ENCODE peak calls at places on chromosomes 7 and 10, in nine cellular contexts. One of them, this sample, is unnamed.

GRCh38 chr7:7446616-7447015 is 89.1 kb downstream of the COL28A1 start:
- DNase-seq in T-helper 2 cell: no peak
- DNase-seq in neuronal stem cell: no peak
- DNase-seq in NCI-H460: no peak
- DNase-seq in fibroblast of lung: no peak
- DNase-seq in activated effector memory CD4-positive, alpha-beta T cell treated with anti-CD3 and anti-CD28 coated beads, Interleukin-2, amount 50 U/mL, for 16 hours: no peak
- DNase-seq in foreskin fibroblast: no peak
- DNase-seq in NCI-H345: no peak
- DNase-seq in psoas muscle: no peak
- DNase-seq in this sample: no peak

GRCh38 chr7:13017325-13017853 is 330.0 kb downstream of the ARL4A start:
- DNase-seq in neuronal stem cell: peak
- DNase-seq in T-helper 2 cell: no peak
- DNase-seq in psoas muscle: no peak
- DNase-seq in activated effector memory CD4-positive, alpha-beta T cell treated with anti-CD3 and anti-CD28 coated beads, Interleukin-2, amount 50 U/mL, for 16 hours: no peak
- DNase-seq in NCI-H460: peak
- DNase-seq in NCI-H345: no peak
- DNase-seq in foreskin fibroblast: peak
- DNase-seq in fibroblast of lung: peak
- DNase-seq in this sample: peak

GRCh38 chr7:77691892-77692491 is 4.3 kb upstream of the RSBN1L start:
- DNase-seq in neuronal stem cell: no peak
- DNase-seq in foreskin fibroblast: no peak
- DNase-seq in fibroblast of lung: no peak
- DNase-seq in T-helper 2 cell: no peak
- DNase-seq in psoas muscle: no peak
- DNase-seq in NCI-H460: no peak
- DNase-seq in activated effector memory CD4-positive, alpha-beta T cell treated with anti-CD3 and anti-CD28 coated beads, Interleukin-2, amount 50 U/mL, for 16 hours: no peak
- DNase-seq in NCI-H345: no peak
- DNase-seq in this sample: no peak

GRCh38 chr7:417625-417889 is 102.1 kb downstream of the PDGFA start:
- DNase-seq in foreskin fibroblast: no peak
- DNase-seq in neuronal stem cell: no peak
- DNase-seq in activated effector memory CD4-positive, alpha-beta T cell treated with anti-CD3 and anti-CD28 coated beads, Interleukin-2, amount 50 U/mL, for 16 hours: no peak
- DNase-seq in fibroblast of lung: no peak
- DNase-seq in psoas muscle: peak
- DNase-seq in NCI-H345: no peak
- DNase-seq in NCI-H460: no peak
- DNase-seq in T-helper 2 cell: no peak
- DNase-seq in this sample: no peak

GRCh38 chr7:80593869-80594587 is 44.4 kb upstream of the CD36 start:
- DNase-seq in psoas muscle: no peak
- DNase-seq in T-helper 2 cell: no peak
- DNase-seq in neuronal stem cell: no peak
- DNase-seq in fibroblast of lung: peak
- DNase-seq in activated effector memory CD4-positive, alpha-beta T cell treated with anti-CD3 and anti-CD28 coated beads, Interleukin-2, amount 50 U/mL, for 16 hours: no peak
- DNase-seq in foreskin fibroblast: no peak
- DNase-seq in NCI-H460: no peak
- DNase-seq in NCI-H345: no peak
- DNase-seq in this sample: no peak

GRCh38 chr10:116748041-116748440 is 5.7 kb upstream of the HSPA12A start:
- DNase-seq in T-helper 2 cell: no peak
- DNase-seq in psoas muscle: no peak
- DNase-seq in activated effector memory CD4-positive, alpha-beta T cell treated with anti-CD3 and anti-CD28 coated beads, Interleukin-2, amount 50 U/mL, for 16 hours: no peak
- DNase-seq in fibroblast of lung: peak
- DNase-seq in neuronal stem cell: no peak
- DNase-seq in NCI-H345: no peak
- DNase-seq in NCI-H460: no peak
- DNase-seq in foreskin fibroblast: peak
- DNase-seq in this sample: peak

GRCh38 chr10:116490028-116490662 is 55.6 kb upstream of the PNLIP start:
- DNase-seq in psoas muscle: no peak
- DNase-seq in fibroblast of lung: peak
- DNase-seq in NCI-H345: peak
- DNase-seq in NCI-H460: peak
- DNase-seq in T-helper 2 cell: no peak
- DNase-seq in neuronal stem cell: no peak
- DNase-seq in foreskin fibroblast: peak
- DNase-seq in activated effector memory CD4-positive, alpha-beta T cell treated with anti-CD3 and anti-CD28 coated beads, Interleukin-2, amount 50 U/mL, for 16 hours: no peak
- DNase-seq in this sample: no peak

GRCh38 chr7:130486963-130487324 is 4.9 kb upstream of the MEST start:
- DNase-seq in neuronal stem cell: no peak
- DNase-seq in fibroblast of lung: no peak
- DNase-seq in psoas muscle: no peak
- DNase-seq in foreskin fibroblast: no peak
- DNase-seq in NCI-H460: no peak
- DNase-seq in activated effector memory CD4-positive, alpha-beta T cell treated with anti-CD3 and anti-CD28 coated beads, Interleukin-2, amount 50 U/mL, for 16 hours: no peak
- DNase-seq in T-helper 2 cell: no peak
- DNase-seq in NCI-H345: peak
- DNase-seq in this sample: no peak

GRCh38 chr7:94452257-94452656 is 57.4 kb upstream of the CASD1 start:
- DNase-seq in T-helper 2 cell: no peak
- DNase-seq in psoas muscle: no peak
- DNase-seq in foreskin fibroblast: no peak
- DNase-seq in NCI-H345: peak
- DNase-seq in NCI-H460: no peak
- DNase-seq in activated effector memory CD4-positive, alpha-beta T cell treated with anti-CD3 and anti-CD28 coated beads, Interleukin-2, amount 50 U/mL, for 16 hours: no peak
- DNase-seq in fibroblast of lung: peak
- DNase-seq in neuronal stem cell: no peak
- DNase-seq in this sample: no peak

GRCh38 chr10:78460204-78460603 is 426.5 kb downstream of the RPS24 start:
- DNase-seq in T-helper 2 cell: no peak
- DNase-seq in activated effector memory CD4-positive, alpha-beta T cell treated with anti-CD3 and anti-CD28 coated beads, Interleukin-2, amount 50 U/mL, for 16 hours: no peak
- DNase-seq in NCI-H460: no peak
- DNase-seq in fibroblast of lung: no peak
- DNase-seq in NCI-H345: no peak
- DNase-seq in neuronal stem cell: no peak
- DNase-seq in psoas muscle: no peak
- DNase-seq in foreskin fibroblast: no peak
- DNase-seq in this sample: no peak

GRCh38 chr7:34091330-34091917 is 186.1 kb downstream of the BMPER start:
- DNase-seq in fibroblast of lung: peak
- DNase-seq in foreskin fibroblast: no peak
- DNase-seq in activated effector memory CD4-positive, alpha-beta T cell treated with anti-CD3 and anti-CD28 coated beads, Interleukin-2, amount 50 U/mL, for 16 hours: no peak
- DNase-seq in T-helper 2 cell: no peak
- DNase-seq in neuronal stem cell: peak
- DNase-seq in psoas muscle: no peak
- DNase-seq in NCI-H345: peak
- DNase-seq in NCI-H460: peak
- DNase-seq in this sample: no peak

GRCh38 chr10:17616403-17617030 is 657 bp downstream of the HACD1 start:
- DNase-seq in foreskin fibroblast: peak
- DNase-seq in neuronal stem cell: peak
- DNase-seq in NCI-H345: no peak
- DNase-seq in psoas muscle: peak
- DNase-seq in fibroblast of lung: peak
- DNase-seq in T-helper 2 cell: no peak
- DNase-seq in activated effector memory CD4-positive, alpha-beta T cell treated with anti-CD3 and anti-CD28 coated beads, Interleukin-2, amount 50 U/mL, for 16 hours: peak
- DNase-seq in NCI-H460: peak
- DNase-seq in this sample: peak

GRCh38 chr7:147400221-147400689 is 1190.3 kb upstream of the C7orf33 start:
- DNase-seq in NCI-H345: no peak
- DNase-seq in foreskin fibroblast: peak
- DNase-seq in fibroblast of lung: peak
- DNase-seq in activated effector memory CD4-positive, alpha-beta T cell treated with anti-CD3 and anti-CD28 coated beads, Interleukin-2, amount 50 U/mL, for 16 hours: no peak
- DNase-seq in psoas muscle: no peak
- DNase-seq in T-helper 2 cell: no peak
- DNase-seq in neuronal stem cell: no peak
- DNase-seq in NCI-H460: no peak
- DNase-seq in this sample: peak

GRCh38 chr10:61480226-61480625 is 27.0 kb upstream of the TMEM26 start:
- DNase-seq in activated effector memory CD4-positive, alpha-beta T cell treated with anti-CD3 and anti-CD28 coated beads, Interleukin-2, amount 50 U/mL, for 16 hours: no peak
- DNase-seq in fibroblast of lung: no peak
- DNase-seq in psoas muscle: no peak
- DNase-seq in foreskin fibroblast: no peak
- DNase-seq in T-helper 2 cell: no peak
- DNase-seq in neuronal stem cell: no peak
- DNase-seq in NCI-H460: no peak
- DNase-seq in NCI-H345: no peak
- DNase-seq in this sample: no peak

GRCh38 chr10:23370106-23370505 is 25.5 kb upstream of the C10orf67 start:
- DNase-seq in psoas muscle: no peak
- DNase-seq in NCI-H345: no peak
- DNase-seq in activated effector memory CD4-positive, alpha-beta T cell treated with anti-CD3 and anti-CD28 coated beads, Interleukin-2, amount 50 U/mL, for 16 hours: no peak
- DNase-seq in NCI-H460: no peak
- DNase-seq in foreskin fibroblast: no peak
- DNase-seq in fibroblast of lung: no peak
- DNase-seq in neuronal stem cell: no peak
- DNase-seq in T-helper 2 cell: no peak
- DNase-seq in this sample: no peak

GRCh38 chr7:151367304-151367703 is 25.7 kb downstream of the NUB1 start:
- DNase-seq in NCI-H345: no peak
- DNase-seq in fibroblast of lung: peak
- DNase-seq in NCI-H460: no peak
- DNase-seq in neuronal stem cell: no peak
- DNase-seq in T-helper 2 cell: no peak
- DNase-seq in activated effector memory CD4-positive, alpha-beta T cell treated with anti-CD3 and anti-CD28 coated beads, Interleukin-2, amount 50 U/mL, for 16 hours: no peak
- DNase-seq in foreskin fibroblast: peak
- DNase-seq in psoas muscle: no peak
- DNase-seq in this sample: peak

GRCh38 chr10:14056545-14057332 is 274.0 kb downstream of the FRMD4A start:
- DNase-seq in activated effector memory CD4-positive, alpha-beta T cell treated with anti-CD3 and anti-CD28 coated beads, Interleukin-2, amount 50 U/mL, for 16 hours: no peak
- DNase-seq in psoas muscle: no peak
- DNase-seq in T-helper 2 cell: no peak
- DNase-seq in fibroblast of lung: peak
- DNase-seq in foreskin fibroblast: peak
- DNase-seq in NCI-H460: peak
- DNase-seq in neuronal stem cell: no peak
- DNase-seq in NCI-H345: no peak
- DNase-seq in this sample: peak

GRCh38 chr10:21052709-21053104 is 155.6 kb upstream of the NEBL start:
- DNase-seq in foreskin fibroblast: no peak
- DNase-seq in neuronal stem cell: no peak
- DNase-seq in T-helper 2 cell: no peak
- DNase-seq in NCI-H345: no peak
- DNase-seq in fibroblast of lung: no peak
- DNase-seq in NCI-H460: no peak
- DNase-seq in activated effector memory CD4-positive, alpha-beta T cell treated with anti-CD3 and anti-CD28 coated beads, Interleukin-2, amount 50 U/mL, for 16 hours: no peak
- DNase-seq in psoas muscle: no peak
- DNase-seq in this sample: no peak

GRCh38 chr7:98879198-98879988 is 1.1 kb downstream of the TRRAP start:
- DNase-seq in psoas muscle: no peak
- DNase-seq in T-helper 2 cell: peak
- DNase-seq in NCI-H460: no peak
- DNase-seq in activated effector memory CD4-positive, alpha-beta T cell treated with anti-CD3 and anti-CD28 coated beads, Interleukin-2, amount 50 U/mL, for 16 hours: peak
- DNase-seq in NCI-H345: peak
- DNase-seq in foreskin fibroblast: no peak
- DNase-seq in fibroblast of lung: no peak
- DNase-seq in neuronal stem cell: no peak
- DNase-seq in this sample: no peak

GRCh38 chr10:63236113-63236935 is 103.2 kb downstream of the NRBF2 start:
- DNase-seq in fibroblast of lung: peak
- DNase-seq in neuronal stem cell: no peak
- DNase-seq in foreskin fibroblast: peak
- DNase-seq in NCI-H460: peak
- DNase-seq in psoas muscle: no peak
- DNase-seq in NCI-H345: no peak
- DNase-seq in T-helper 2 cell: no peak
- DNase-seq in activated effector memory CD4-positive, alpha-beta T cell treated with anti-CD3 and anti-CD28 coated beads, Interleukin-2, amount 50 U/mL, for 16 hours: no peak
- DNase-seq in this sample: peak

GRCh38 chr7:157490465-157490912 is 153.7 kb downstream of the DNAJB6 start:
- DNase-seq in neuronal stem cell: no peak
- DNase-seq in NCI-H460: peak
- DNase-seq in foreskin fibroblast: peak
- DNase-seq in activated effector memory CD4-positive, alpha-beta T cell treated with anti-CD3 and anti-CD28 coated beads, Interleukin-2, amount 50 U/mL, for 16 hours: peak
- DNase-seq in T-helper 2 cell: peak
- DNase-seq in NCI-H345: no peak
- DNase-seq in fibroblast of lung: peak
- DNase-seq in psoas muscle: no peak
- DNase-seq in this sample: peak

GRCh38 chr7:142562688-142563087 is 186.6 kb upstream of the PRSS1 start:
- DNase-seq in fibroblast of lung: peak
- DNase-seq in T-helper 2 cell: no peak
- DNase-seq in foreskin fibroblast: no peak
- DNase-seq in activated effector memory CD4-positive, alpha-beta T cell treated with anti-CD3 and anti-CD28 coated beads, Interleukin-2, amount 50 U/mL, for 16 hours: no peak
- DNase-seq in NCI-H345: no peak
- DNase-seq in psoas muscle: no peak
- DNase-seq in NCI-H460: no peak
- DNase-seq in neuronal stem cell: no peak
- DNase-seq in this sample: no peak

GRCh38 chr7:134470864-134471263 is 12.0 kb upstream of the AKR1B1 start:
- DNase-seq in psoas muscle: no peak
- DNase-seq in NCI-H345: no peak
- DNase-seq in activated effector memory CD4-positive, alpha-beta T cell treated with anti-CD3 and anti-CD28 coated beads, Interleukin-2, amount 50 U/mL, for 16 hours: no peak
- DNase-seq in foreskin fibroblast: peak
- DNase-seq in NCI-H460: peak
- DNase-seq in neuronal stem cell: no peak
- DNase-seq in T-helper 2 cell: no peak
- DNase-seq in fibroblast of lung: peak
- DNase-seq in this sample: peak

GRCh38 chr7:27101188-27101905 is 1.1 kb downstream of the HOXA2 start:
- DNase-seq in NCI-H460: no peak
- DNase-seq in psoas muscle: no peak
- DNase-seq in foreskin fibroblast: no peak
- DNase-seq in T-helper 2 cell: no peak
- DNase-seq in activated effector memory CD4-positive, alpha-beta T cell treated with anti-CD3 and anti-CD28 coated beads, Interleukin-2, amount 50 U/mL, for 16 hours: no peak
- DNase-seq in NCI-H345: no peak
- DNase-seq in fibroblast of lung: peak
- DNase-seq in neuronal stem cell: no peak
- DNase-seq in this sample: peak

GRCh38 chr10:52951819-52952218 is 179.2 kb upstream of the MBL2 start:
- DNase-seq in NCI-H345: no peak
- DNase-seq in psoas muscle: no peak
- DNase-seq in activated effector memory CD4-positive, alpha-beta T cell treated with anti-CD3 and anti-CD28 coated beads, Interleukin-2, amount 50 U/mL, for 16 hours: no peak
- DNase-seq in T-helper 2 cell: no peak
- DNase-seq in neuronal stem cell: peak
- DNase-seq in NCI-H460: peak
- DNase-seq in foreskin fibroblast: no peak
- DNase-seq in fibroblast of lung: peak
- DNase-seq in this sample: no peak

GRCh38 chr7:28808786-28809533 is 149.2 kb downstream of the TRIL start:
- DNase-seq in T-helper 2 cell: no peak
- DNase-seq in NCI-H345: no peak
- DNase-seq in NCI-H460: no peak
- DNase-seq in activated effector memory CD4-positive, alpha-beta T cell treated with anti-CD3 and anti-CD28 coated beads, Interleukin-2, amount 50 U/mL, for 16 hours: no peak
- DNase-seq in fibroblast of lung: peak
- DNase-seq in foreskin fibroblast: peak
- DNase-seq in psoas muscle: peak
- DNase-seq in neuronal stem cell: no peak
- DNase-seq in this sample: peak

GRCh38 chr7:81693894-81694293 is 76.0 kb downstream of the HGF start:
- DNase-seq in fibroblast of lung: no peak
- DNase-seq in T-helper 2 cell: no peak
- DNase-seq in activated effector memory CD4-positive, alpha-beta T cell treated with anti-CD3 and anti-CD28 coated beads, Interleukin-2, amount 50 U/mL, for 16 hours: no peak
- DNase-seq in psoas muscle: no peak
- DNase-seq in NCI-H460: no peak
- DNase-seq in neuronal stem cell: no peak
- DNase-seq in foreskin fibroblast: no peak
- DNase-seq in NCI-H345: no peak
- DNase-seq in this sample: no peak

GRCh38 chr7:38846280-38846679 is 62.7 kb downstream of the VPS41 start:
- DNase-seq in neuronal stem cell: no peak
- DNase-seq in NCI-H345: no peak
- DNase-seq in activated effector memory CD4-positive, alpha-beta T cell treated with anti-CD3 and anti-CD28 coated beads, Interleukin-2, amount 50 U/mL, for 16 hours: no peak
- DNase-seq in psoas muscle: no peak
- DNase-seq in fibroblast of lung: no peak
- DNase-seq in T-helper 2 cell: no peak
- DNase-seq in foreskin fibroblast: peak
- DNase-seq in NCI-H460: peak
- DNase-seq in this sample: peak

GRCh38 chr10:85667638-85668233 is 698.9 kb downstream of the GRID1 start:
- DNase-seq in activated effector memory CD4-positive, alpha-beta T cell treated with anti-CD3 and anti-CD28 coated beads, Interleukin-2, amount 50 U/mL, for 16 hours: no peak
- DNase-seq in NCI-H345: peak
- DNase-seq in neuronal stem cell: no peak
- DNase-seq in fibroblast of lung: no peak
- DNase-seq in psoas muscle: no peak
- DNase-seq in NCI-H460: no peak
- DNase-seq in foreskin fibroblast: no peak
- DNase-seq in T-helper 2 cell: no peak
- DNase-seq in this sample: no peak

GRCh38 chr7:53094827-53095226 is 59.4 kb downstream of the POM121L12 start:
- DNase-seq in psoas muscle: no peak
- DNase-seq in activated effector memory CD4-positive, alpha-beta T cell treated with anti-CD3 and anti-CD28 coated beads, Interleukin-2, amount 50 U/mL, for 16 hours: no peak
- DNase-seq in NCI-H460: no peak
- DNase-seq in NCI-H345: no peak
- DNase-seq in T-helper 2 cell: no peak
- DNase-seq in foreskin fibroblast: no peak
- DNase-seq in neuronal stem cell: no peak
- DNase-seq in fibroblast of lung: no peak
- DNase-seq in this sample: no peak

GRCh38 chr10:15265076-15265475 is 96.6 kb upstream of the NMT2 start:
- DNase-seq in activated effector memory CD4-positive, alpha-beta T cell treated with anti-CD3 and anti-CD28 coated beads, Interleukin-2, amount 50 U/mL, for 16 hours: no peak
- DNase-seq in T-helper 2 cell: no peak
- DNase-seq in fibroblast of lung: no peak
- DNase-seq in psoas muscle: no peak
- DNase-seq in neuronal stem cell: no peak
- DNase-seq in NCI-H460: no peak
- DNase-seq in NCI-H345: no peak
- DNase-seq in foreskin fibroblast: no peak
- DNase-seq in this sample: no peak

This sample was measured in astrocyte.